ENCODE peak calls at places on chromosome 6, in nine cellular contexts. G is left ventricle myocardium inferior, Z is B cell, V is WTC11, J is left lung, O is AG09309, M is brain microvascular endothelial cell, E is GM23338, F is glutamatergic neuron. T is an unnamed sample.

GRCh38 chr6:2959909-2960719 is 11.3 kb downstream of the SERPINB6 start:
- DNase-seq in G (no peak), Z (no peak), V (peak; percentile 46), J (no peak), O (peak; percentile 47), M (peak; percentile 71), E (peak; percentile 75), F (no peak), T (peak; percentile 88)

GRCh38 chr6:42424906-42425474 is 26.7 kb downstream of the TRERF1 start:
- DNase-seq in G (no peak), Z (no peak), V (no peak), J (no peak), O (no peak), M (no peak), E (no peak), F (no peak), T (peak; percentile 56)

GRCh38 chr6:159606786-159607185 is 86.3 kb downstream of the SOD2 start:
- DNase-seq in G (no peak), Z (no peak), V (no peak), J (no peak), O (no peak), M (no peak), E (no peak), F (no peak), T (no peak)

GRCh38 chr6:159595173-159595572 is 97.9 kb downstream of the SOD2 start:
- DNase-seq in G (no peak), Z (no peak), V (no peak), J (no peak), O (no peak), M (peak; percentile 20), E (no peak), F (no peak), T (peak; percentile 64)

GRCh38 chr6:90028080-90028778 is 134.0 kb downstream of the GJA10 start:
- DNase-seq in G (no peak), Z (no peak), V (no peak), J (no peak), O (no peak), M (no peak), E (no peak), F (no peak), T (no peak)

GRCh38 chr6:309947-310346 is 17.7 kb downstream of the DUSP22 start:
- DNase-seq in G (no peak), Z (no peak), V (no peak), J (peak; percentile 77), O (no peak), M (no peak), E (no peak), F (no peak), T (no peak)

GRCh38 chr6:34381086-34381485 is 11.4 kb downstream of the NUDT3 start:
- DNase-seq in G (no peak), Z (no peak), V (no peak), J (no peak), O (no peak), M (no peak), E (no peak), F (no peak), T (peak; percentile 14)

GRCh38 chr6:13539572-13539971 is 34.8 kb upstream of the SIRT5 start:
- DNase-seq in G (no peak), Z (no peak), V (no peak), J (no peak), O (no peak), M (no peak), E (no peak), F (no peak), T (no peak)

GRCh38 chr6:83169096-83169495 is 24.0 kb downstream of the PGM3 start:
- DNase-seq in G (no peak), Z (no peak), V (no peak), J (no peak), O (no peak), M (no peak), E (no peak), F (no peak), T (no peak)

GRCh38 chr6:89952696-89953095 is 58.4 kb downstream of the GJA10 start:
- DNase-seq in G (no peak), Z (no peak), V (no peak), J (no peak), O (peak; percentile 83), M (peak; percentile 60), E (no peak), F (no peak), T (peak; percentile 83)

GRCh38 chr6:104483225-104483834 is 376.4 kb downstream of the HACE1 start:
- DNase-seq in G (no peak), Z (no peak), V (no peak), J (no peak), O (no peak), M (no peak), E (peak; percentile 56), F (no peak), T (peak; percentile 40)
- TF ChIP-seq CTCF in G (peak; percentile 19), Z (no peak), V (no peak), J (peak; percentile 29), O (no peak), M (no peak), E (peak; percentile 63), F (no peak), T (peak; percentile 37)

GRCh38 chr6:112010328-112010727 is 43.6 kb upstream of the CCN6 start:
- DNase-seq in G (no peak), Z (no peak), V (no peak), J (no peak), O (no peak), M (no peak), E (no peak), F (no peak), T (peak; percentile 29)
- TF ChIP-seq CTCF in G (no peak), Z (no peak), V (no peak), J (no peak), O (peak; percentile 36), M (peak; percentile 28), E (peak; percentile 43), F (no peak), T (no peak)

GRCh38 chr6:137625100-137625661 is 131.0 kb upstream of the OLIG3 start:
- DNase-seq in G (no peak), Z (no peak), V (no peak), J (no peak), O (no peak), M (no peak), E (no peak), F (no peak), T (no peak)

GRCh38 chr6:137631323-137631722 is 137.1 kb upstream of the OLIG3 start:
- DNase-seq in G (no peak), Z (no peak), V (no peak), J (no peak), O (no peak), M (no peak), E (peak; percentile 32), F (no peak), T (peak; percentile 39)

GRCh38 chr6:137630666-137631065 is 136.5 kb upstream of the OLIG3 start:
- DNase-seq in G (no peak), Z (no peak), V (no peak), J (no peak), O (no peak), M (no peak), E (no peak), F (peak; percentile 19), T (no peak)

GRCh38 chr6:137623293-137623692 is 129.1 kb upstream of the OLIG3 start:
- DNase-seq in G (no peak), Z (no peak), V (no peak), J (no peak), O (no peak), M (no peak), E (no peak), F (no peak), T (no peak)

GRCh38 chr6:137625808-137626207 is 131.6 kb upstream of the OLIG3 start:
- DNase-seq in G (no peak), Z (no peak), V (no peak), J (no peak), O (no peak), M (no peak), E (no peak), F (no peak), T (no peak)
- TF ChIP-seq CTCF in G (no peak), Z (no peak), V (no peak), J (no peak), O (peak; percentile 24), M (peak; percentile 11), E (peak; percentile 9), F (peak; percentile 34), T (no peak)

GRCh38 chr6:98828210-98828798 is 6.1 kb upstream of the POU3F2 start:
- DNase-seq in G (no peak), Z (no peak), V (no peak), J (no peak), O (no peak), M (no peak), E (peak; percentile 35), F (no peak), T (no peak)
- TF ChIP-seq CTCF in G (no peak), Z (no peak), V (no peak), J (no peak), O (no peak), M (no peak), E (no peak), F (no peak), T (no peak)

DNA sequence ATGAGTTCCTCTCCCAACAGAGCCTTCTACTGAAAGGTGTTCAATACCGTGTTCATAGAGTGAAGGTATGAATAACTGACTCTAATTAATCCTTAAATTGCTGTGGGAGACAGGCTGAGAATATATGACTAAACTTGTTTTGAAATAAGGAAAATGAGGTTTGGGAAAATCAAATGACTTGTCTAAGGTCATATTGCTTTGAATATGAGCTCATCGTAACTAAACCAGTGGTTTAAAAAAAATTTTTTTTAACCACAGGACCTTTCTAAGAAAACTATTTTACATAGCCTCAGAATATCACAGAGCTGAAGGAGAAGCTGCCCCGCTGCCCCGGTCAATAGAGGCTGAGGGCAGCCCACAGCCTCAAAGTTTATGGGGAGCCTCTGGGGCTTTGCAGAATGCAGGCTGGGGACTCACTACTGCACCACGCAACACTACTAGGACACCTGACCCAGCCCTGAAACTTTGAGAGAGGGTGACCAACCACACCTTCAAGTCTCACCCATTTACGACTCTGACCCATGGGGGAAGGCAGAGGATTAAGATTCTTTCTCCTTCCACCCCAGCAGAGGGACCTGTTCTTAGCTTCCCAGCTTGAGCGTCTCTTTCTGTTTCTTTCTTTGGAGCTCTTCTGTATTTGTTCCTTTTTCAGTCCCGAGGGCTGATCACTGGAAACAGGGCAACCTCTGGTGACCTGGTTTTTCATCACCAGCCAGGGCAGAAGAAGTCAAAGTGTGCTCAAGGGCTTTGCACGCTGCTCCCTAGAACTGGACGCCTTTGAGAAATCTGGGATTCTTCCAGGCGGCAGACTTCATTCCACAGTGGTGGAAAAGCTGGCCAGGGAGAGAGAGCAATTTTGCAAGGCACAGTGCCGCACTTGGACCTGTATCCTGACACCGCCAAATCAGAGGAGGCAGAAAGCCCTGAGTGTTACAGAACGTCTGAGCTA is 220.2 kb downstream of the ATXN1 start:
- DNase-seq in G (peak; percentile 20), Z (no peak), V (no peak), J (no peak), O (no peak), M (no peak), E (peak; percentile 4), F (no peak), T (no peak)
- TF ChIP-seq CTCF in G (peak; percentile 39), Z (no peak), V (no peak), J (no peak), O (peak; percentile 4), M (peak; percentile 37), E (peak; percentile 10), F (no peak), T (no peak)

T was measured in epithelial cell of esophagus.